ENCODE peak calls at places on chromosomes 1 and 21, in five cellular contexts. V, W, S, U and O are unnamed samples.

GRCh38 chr1:63984257-63984626 is 210.4 kb downstream of the ROR1 start:
- DNase-seq in V (peak), W (peak), S (no peak), U (peak), O (no peak)

GRCh38 chr1:182974792-182975191 is 21.8 kb upstream of the SHCBP1L start:
- DNase-seq in V (no peak), W (no peak), S (no peak), U (no peak), O (no peak)

GRCh38 chr1:203660931-203661484 is 34.4 kb downstream of the ATP2B4 start:
- DNase-seq in V (no peak), W (no peak), S (no peak), U (no peak), O (no peak)

GRCh38 chr1:32881871-32882850 is 4.1 kb upstream of the HPCA start:
- DNase-seq in V (no peak), W (no peak), S (no peak), U (no peak), O (no peak)

GRCh38 chr1:173341307-173341706 is 134.2 kb upstream of the TNFSF4 start:
- DNase-seq in V (peak), W (peak), S (no peak), U (peak), O (no peak)

GRCh38 chr1:162056043-162056442 is 13.4 kb upstream of the NOS1AP start:
- DNase-seq in V (peak), W (peak), S (peak), U (peak), O (peak)

GRCh38 chr1:37620707-37621106 is 14.0 kb downstream of the RSPO1 start:
- DNase-seq in V (no peak), W (no peak), S (no peak), U (no peak), O (no peak)

GRCh38 chr1:113388621-113389355 is 1.5 kb upstream of the MAGI3 start:
- DNase-seq in V (no peak), W (no peak), S (no peak), U (no peak), O (peak)

GRCh38 chr1:1582970-1583666 is 8.5 kb upstream of the SSU72 start:
- DNase-seq in V (no peak), W (no peak), S (no peak), U (no peak), O (no peak)

GRCh38 chr1:94463765-94464330 is 45.7 kb downstream of the ABCD3 start:
- DNase-seq in V (peak), W (peak), S (no peak), U (peak), O (no peak)

GRCh38 chr1:89780721-89781120 is 40.1 kb upstream of the LRRC8D start:
- DNase-seq in V (peak), W (peak), S (no peak), U (peak), O (peak)

GRCh38 chr21:29315155-29315749 is 16.5 kb downstream of the BACH1 start:
- DNase-seq in V (no peak), W (no peak), S (no peak), U (no peak), O (no peak)

GRCh38 chr1:56688522-56689026 is 43.5 kb downstream of the PRKAA2 start:
- DNase-seq in V (peak), W (peak), S (no peak), U (peak), O (no peak)

GRCh38 chr1:69706473-69706872 is 138.8 kb downstream of the LRRC7 start:
- DNase-seq in V (no peak), W (no peak), S (no peak), U (no peak), O (no peak)

GRCh38 chr1:1989102-1989542 is 14.5 kb downstream of the CFAP74 start:
- DNase-seq in V (peak), W (peak), S (no peak), U (peak), O (no peak)

GRCh38 chr1:228462560-228462959 is 24.6 kb upstream of the RNF187 start:
- DNase-seq in V (no peak), W (no peak), S (no peak), U (no peak), O (no peak)

GRCh38 chr1:203172184-203173115 is 3.2 kb downstream of the MYBPH start:
- DNase-seq in V (peak), W (peak), S (peak), U (peak), O (peak)

GRCh38 chr1:24329797-24330543 is 10.8 kb downstream of the GRHL3 start:
- DNase-seq in V (peak), W (peak), S (no peak), U (peak), O (no peak)

GRCh38 chr1:171901245-171901644 is 59.9 kb downstream of the DNM3 start:
- DNase-seq in V (no peak), W (no peak), S (no peak), U (no peak), O (no peak)

GRCh38 chr1:160189649-160190625 is at the start of gene CASQ1:
- DNase-seq in V (peak), W (peak), S (no peak), U (peak), O (no peak)

GRCh38 chr1:25615172-25615541 is 1.4 kb upstream of the MAN1C1 start:
- DNase-seq in V (no peak), W (no peak), S (no peak), U (no peak), O (peak)

DNA sequence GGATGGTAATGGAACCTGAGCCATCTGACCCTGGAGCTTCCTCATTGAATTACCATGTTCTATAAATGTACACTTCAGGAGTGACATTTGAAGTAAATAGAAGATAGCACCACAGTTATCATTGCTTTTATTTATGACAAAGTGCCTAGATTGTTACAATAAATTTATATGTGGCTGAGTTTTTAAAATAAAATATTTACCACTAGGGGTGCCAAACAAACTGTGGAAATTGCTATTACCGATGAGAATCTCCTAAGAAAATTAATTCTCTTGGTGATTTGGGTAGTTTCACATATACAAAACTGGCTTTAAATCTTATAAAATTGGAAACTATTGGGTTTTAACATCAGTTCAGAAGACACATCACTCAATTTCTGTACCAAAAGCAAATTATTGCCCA is 1.4 kb upstream of the TNR start:
- DNase-seq in V (no peak), W (no peak), S (no peak), U (no peak), O (no peak)
- TF ChIP-seq CTCF in V (peak), W (peak), S (peak), U (no peak), O (no peak)

GRCh38 chr1:17572264-17572985 is 32.9 kb downstream of the ARHGEF10L start:
- DNase-seq in V (no peak), W (no peak), S (peak), U (no peak), O (peak)
- TF ChIP-seq CTCF in V (no peak), W (no peak), S (peak), U (no peak), O (no peak)

GRCh38 chr1:243343970-243344749 is 88.3 kb downstream of the SDCCAG8 start:
- DNase-seq in V (peak), W (peak), S (no peak), U (peak), O (no peak)

GRCh38 chr1:243346481-243346880 is 90.6 kb downstream of the SDCCAG8 start:
- DNase-seq in V (no peak), W (no peak), S (no peak), U (no peak), O (no peak)

GRCh38 chr1:243348331-243348730 is 92.5 kb downstream of the SDCCAG8 start:
- DNase-seq in V (no peak), W (no peak), S (no peak), U (no peak), O (no peak)

GRCh38 chr1:243346016-243346415 is 90.2 kb downstream of the SDCCAG8 start:
- DNase-seq in V (no peak), W (no peak), S (no peak), U (no peak), O (no peak)

GRCh38 chr1:243345205-243345604 is 89.4 kb downstream of the SDCCAG8 start:
- DNase-seq in V (peak), W (peak), S (no peak), U (peak), O (no peak)
- TF ChIP-seq CTCF in V (peak), W (no peak), S (no peak), U (no peak), O (no peak)

GRCh38 chr1:220124542-220124941 is 30.6 kb downstream of the IARS2 start:
- DNase-seq in V (peak), W (peak), S (no peak), U (peak), O (no peak)

GRCh38 chr1:220127076-220127475 is 33.1 kb downstream of the IARS2 start:
- DNase-seq in V (no peak), W (no peak), S (no peak), U (no peak), O (no peak)

GRCh38 chr1:220119043-220119512 is 25.1 kb downstream of the IARS2 start:
- DNase-seq in V (peak), W (no peak), S (no peak), U (no peak), O (no peak)

GRCh38 chr1:220121791-220122530 is 28.0 kb downstream of the IARS2 start:
- DNase-seq in V (no peak), W (no peak), S (no peak), U (no peak), O (no peak)

DNA sequence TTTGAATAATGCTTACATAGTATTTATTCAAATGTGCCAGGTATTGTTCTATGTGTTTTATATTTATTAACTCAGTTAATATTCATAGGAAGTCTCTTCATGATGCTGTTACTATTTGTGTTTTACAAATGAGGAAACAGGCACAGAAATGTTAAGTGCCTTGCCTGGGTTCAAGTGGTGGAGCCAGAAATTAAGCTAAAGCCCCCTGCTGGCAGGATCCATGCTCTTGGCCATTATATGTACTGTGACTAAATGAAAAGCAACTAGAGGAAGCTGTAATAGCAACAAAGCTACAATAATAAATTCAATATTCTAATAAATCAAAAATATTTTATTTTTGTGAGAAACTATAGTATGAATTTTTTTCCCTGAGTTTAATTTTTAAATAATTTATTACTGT is 30.0 kb downstream of the IARS2 start:
- DNase-seq in V (no peak), W (peak), S (no peak), U (no peak), O (peak)
- TF ChIP-seq CTCF in V (peak), W (peak), S (peak), U (peak), O (peak)

GRCh38 chr1:201546093-201546492 is 7.2 kb downstream of the NAV1 start:
- DNase-seq in V (no peak), W (no peak), S (peak), U (no peak), O (no peak)

GRCh38 chr1:201544710-201545109 is 5.8 kb downstream of the NAV1 start:
- DNase-seq in V (no peak), W (no peak), S (no peak), U (no peak), O (no peak)

GRCh38 chr1:201542166-201543045 is 3.5 kb downstream of the NAV1 start:
- DNase-seq in V (peak), W (peak), S (no peak), U (peak), O (no peak)

GRCh38 chr1:201540846-201541735 is 2.2 kb downstream of the NAV1 start:
- DNase-seq in V (no peak), W (no peak), S (no peak), U (no peak), O (no peak)

GRCh38 chr1:201543871-201544521 is 5.1 kb downstream of the NAV1 start:
- DNase-seq in V (peak), W (no peak), S (no peak), U (no peak), O (no peak)
- TF ChIP-seq CTCF in V (no peak), W (no peak), S (no peak), U (no peak), O (no peak)

GRCh38 chr1:215677112-215677511 is 110.0 kb downstream of the KCTD3 start:
- DNase-seq in V (no peak), W (no peak), S (no peak), U (no peak), O (no peak)
- TF ChIP-seq CTCF in V (no peak), W (no peak), S (peak), U (no peak), O (no peak)